ENCODE peak calls at places on chromosomes 5 and 9, in five cellular contexts. I is Peyer's patch; J is CD4-positive, alpha-beta memory T cell; D is fibroblast of the aortic adventitia; H is PC-3. P is an unnamed sample.

GRCh38 chr9:71072587-71072986 is 48.8 kb downstream of the TRPM3 start:
- DNase-seq in I (no peak), J (no peak), D (no peak), H (no peak), P (no peak)

GRCh38 chr9:123609844-123610243 is 253.8 kb downstream of the CRB2 start:
- DNase-seq in I (no peak), J (no peak), D (no peak), H (no peak), P (no peak)

GRCh38 chr9:136762915-136763648 is 1.2 kb downstream of the LCN15 start:
- DNase-seq in I (peak), J (peak), D (no peak), H (peak), P (no peak)

GRCh38 chr5:54317511-54318260 is 7.3 kb upstream of the ARL15 start:
- DNase-seq in I (no peak), J (no peak), D (peak), H (no peak), P (no peak)

GRCh38 chr5:67475489-67475888 is 278.9 kb upstream of the CD180 start:
- DNase-seq in I (no peak), J (no peak), D (no peak), H (no peak), P (no peak)

GRCh38 chr9:134408389-134408788 is 82.1 kb downstream of the RXRA start:
- DNase-seq in I (no peak), J (no peak), D (no peak), H (no peak), P (no peak)

GRCh38 chr9:14532716-14533115 is 160.5 kb downstream of the ZDHHC21 start:
- DNase-seq in I (no peak), J (no peak), D (peak), H (peak), P (no peak)

GRCh38 chr5:109105631-109106267 is 304.0 kb downstream of the PJA2 start:
- DNase-seq in I (no peak), J (no peak), D (peak), H (peak), P (no peak)

GRCh38 chr9:14096182-14096922 is 217.6 kb downstream of the NFIB start:
- DNase-seq in I (no peak), J (no peak), D (peak), H (no peak), P (no peak)

GRCh38 chr5:136174021-136174659 is 18.8 kb downstream of the SMIM32 start:
- DNase-seq in I (no peak), J (no peak), D (peak), H (peak), P (peak)

GRCh38 chr9:29740518-29740917 is 2167.2 kb upstream of the C9orf72 start:
- DNase-seq in I (no peak), J (no peak), D (no peak), H (no peak), P (peak)

GRCh38 chr5:81555865-81556264 is 161.9 kb upstream of the ACOT12 start:
- DNase-seq in I (no peak), J (no peak), D (no peak), H (no peak), P (no peak)

GRCh38 chr9:135087899-135088347 is 455 bp downstream of the OLFM1 start:
- DNase-seq in I (no peak), J (no peak), D (no peak), H (no peak), P (no peak)

GRCh38 chr5:135697251-135697958 is 118.6 kb upstream of the CXCL14 start:
- DNase-seq in I (no peak), J (no peak), D (no peak), H (no peak), P (no peak)

GRCh38 chr5:127741412-127741811 is 38.2 kb downstream of the CCDC192 start:
- DNase-seq in I (no peak), J (no peak), D (no peak), H (no peak), P (peak)

DNA sequence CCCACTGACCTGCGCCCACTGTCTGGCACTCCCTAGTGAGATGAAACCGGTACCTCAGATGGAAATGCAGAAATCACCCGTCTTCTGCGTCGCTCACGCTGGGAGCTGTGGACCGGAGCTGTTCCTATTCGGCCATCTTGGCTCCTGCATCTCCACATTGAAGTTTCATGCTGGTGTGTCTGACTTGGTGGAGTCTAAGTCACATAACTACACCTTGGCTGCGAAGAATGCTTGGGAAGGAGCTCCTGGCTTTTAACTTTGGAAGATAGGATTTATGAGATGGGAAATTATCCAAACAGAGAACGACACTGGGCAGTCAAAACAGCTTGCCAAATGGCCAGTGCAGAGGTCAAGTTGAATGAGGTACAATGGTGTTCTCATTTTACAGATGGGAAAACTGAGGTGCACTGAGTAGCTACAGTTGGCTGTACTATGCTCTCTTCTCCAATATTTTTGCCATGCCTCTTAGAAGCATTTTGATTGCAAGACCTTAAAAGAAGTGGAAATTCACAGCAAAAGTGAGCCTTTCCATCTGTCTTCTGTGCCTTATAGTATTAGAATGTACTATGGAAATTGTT is 36.7 kb downstream of the CCDC192 start:
- DNase-seq in I (no peak), J (no peak), D (no peak), H (no peak), P (no peak)
- H3K4me3 ChIP-seq in I (no peak), J (no peak), D (no peak), H (no peak), P (no peak)

GRCh38 chr5:134123360-134123759 is 8.9 kb downstream of the TCF7 start:
- DNase-seq in I (no peak), J (no peak), D (no peak), H (no peak), P (no peak)
- H3K4me3 ChIP-seq in I (peak), J (peak), D (no peak), H (no peak), P (no peak)

GRCh38 chr5:157600252-157600651 is 24.7 kb upstream of the ADAM19 start:
- DNase-seq in I (no peak), J (no peak), D (no peak), H (no peak), P (no peak)

GRCh38 chr5:157603333-157604190 is 28.0 kb upstream of the ADAM19 start:
- DNase-seq in I (no peak), J (peak), D (peak), H (peak), P (peak)

GRCh38 chr5:157599565-157599964 is 24.0 kb upstream of the ADAM19 start:
- DNase-seq in I (no peak), J (no peak), D (no peak), H (no peak), P (no peak)

GRCh38 chr5:157606046-157606445 is 30.5 kb upstream of the ADAM19 start:
- DNase-seq in I (no peak), J (no peak), D (no peak), H (no peak), P (no peak)

GRCh38 chr5:157602505-157602904 is 26.9 kb upstream of the ADAM19 start:
- DNase-seq in I (no peak), J (peak), D (peak), H (peak), P (no peak)
- H3K4me3 ChIP-seq in I (no peak), J (no peak), D (no peak), H (no peak), P (no peak)

DNA sequence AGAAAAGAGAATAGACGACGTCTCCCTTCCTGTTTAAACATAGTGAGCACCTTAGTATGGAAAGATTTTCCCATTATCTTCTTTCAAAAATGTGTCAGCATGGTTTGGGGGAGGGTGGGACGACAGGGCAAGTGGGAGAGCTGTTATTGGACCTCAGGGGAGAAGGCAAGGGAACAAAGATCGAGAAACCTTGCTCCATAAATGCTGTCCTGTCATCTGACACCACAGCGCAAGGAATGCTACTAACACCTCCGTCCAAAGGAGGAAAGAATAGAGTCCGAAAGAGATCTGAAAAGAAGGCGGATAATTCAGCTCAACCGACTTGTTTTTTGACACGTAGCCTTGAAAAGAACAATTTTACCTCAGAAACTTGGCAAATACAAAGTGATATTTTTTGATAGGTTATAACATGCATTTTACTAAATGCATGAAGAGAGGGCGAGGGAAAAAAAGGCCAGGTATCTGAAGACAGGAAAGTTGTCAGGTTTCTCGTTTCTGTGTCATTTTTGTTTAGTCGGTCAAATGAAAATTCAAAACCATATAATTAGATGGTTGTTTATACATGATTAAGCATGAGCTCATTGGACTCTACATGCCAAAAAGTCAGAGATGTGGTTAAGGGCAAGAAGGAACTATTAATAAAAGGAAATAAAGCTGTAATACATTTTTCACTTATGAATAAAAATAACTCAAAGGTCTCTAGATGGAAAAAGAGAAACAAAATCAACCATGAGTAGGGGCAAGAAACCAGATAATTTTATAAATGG is 155.7 kb downstream of the GLIS3 start:
- DNase-seq in I (no peak), J (no peak), D (peak), H (peak), P (no peak)
- H3K4me3 ChIP-seq in I (no peak), J (no peak), D (no peak), H (peak), P (no peak)